ENCODE peak calls at places on chromosomes 5 and 9, in five cellular contexts. O is HepG2, A is Peyer's patch, Y is heart left ventricle, C is transverse colon. U is an unnamed sample.
A peak's percentile ranks its signal among the peaks of the same experiment; 100 is the strongest.

GRCh38 chr5:12354686-12355085 is 450.4 kb upstream of the CTNND2 start:
- DNase-seq in O (no peak), A (no peak), Y (no peak), C (no peak), U (no peak)

GRCh38 chr5:136070486-136071285 is 41.9 kb downstream of the TGFBI start:
- DNase-seq in O (no peak), A (no peak), Y (peak; percentile 67), C (no peak), U (no peak)

GRCh38 chr5:164002214-164002613 is 496.8 kb downstream of the MAT2B start:
- DNase-seq in O (no peak), A (no peak), Y (no peak), C (no peak), U (no peak)

GRCh38 chr5:122434547-122434946 is 122.5 kb downstream of the SNCAIP start:
- DNase-seq in O (no peak), A (no peak), Y (no peak), C (no peak), U (no peak)

GRCh38 chr9:86098793-86099694 is at the start of gene GOLM1:
- DNase-seq in O (no peak), A (no peak), Y (peak; percentile 54), C (peak; percentile 61), U (peak; percentile 29)

GRCh38 chr5:11683666-11684065 is 220.6 kb downstream of the CTNND2 start:
- DNase-seq in O (no peak), A (no peak), Y (peak; percentile 34), C (peak; percentile 34), U (no peak)

GRCh38 chr9:99000480-99001395 is 57.0 kb downstream of the COL15A1 start:
- DNase-seq in O (peak; percentile 17), A (peak; percentile 65), Y (no peak), C (peak; percentile 51), U (no peak)

GRCh38 chr5:147481857-147482256 is 28.0 kb downstream of the DPYSL3 start:
- DNase-seq in O (no peak), A (no peak), Y (no peak), C (no peak), U (no peak)

GRCh38 chr5:149002053-149002452 is 60.8 kb downstream of the SH3TC2 start:
- DNase-seq in O (peak; percentile 94), A (no peak), Y (no peak), C (no peak), U (no peak)

GRCh38 chr5:55151923-55152842 is 7.8 kb upstream of the GPX8 start:
- DNase-seq in O (no peak), A (no peak), Y (no peak), C (no peak), U (no peak)

GRCh38 chr9:93305497-93306020 is 121.6 kb downstream of the WNK2 start:
- DNase-seq in O (no peak), A (peak; percentile 11), Y (no peak), C (no peak), U (peak; percentile 10)

GRCh38 chr9:133616643-133617405 is 7.6 kb upstream of the FAM163B start:
- DNase-seq in O (no peak), A (no peak), Y (no peak), C (no peak), U (no peak)

GRCh38 chr9:98881356-98881755 is 62.4 kb upstream of the COL15A1 start:
- DNase-seq in O (no peak), A (no peak), Y (no peak), C (no peak), U (no peak)

GRCh38 chr5:135054546-135054945 is 20.5 kb upstream of the PITX1 start:
- DNase-seq in O (no peak), A (no peak), Y (no peak), C (no peak), U (no peak)

GRCh38 chr5:75306746-75307145 is 30.3 kb upstream of the HMGCR start:
- DNase-seq in O (no peak), A (no peak), Y (no peak), C (no peak), U (no peak)

GRCh38 chr5:129243058-129243457 is 148.5 kb downstream of the ISOC1 start:
- DNase-seq in O (no peak), A (no peak), Y (no peak), C (no peak), U (no peak)

GRCh38 chr5:135458921-135459331 is 6.8 kb upstream of the TIFAB start:
- DNase-seq in O (no peak), A (no peak), Y (no peak), C (peak; percentile 84), U (no peak)

GRCh38 chr5:116303810-116304209 is 219.0 kb downstream of the COMMD10 start:
- DNase-seq in O (no peak), A (no peak), Y (no peak), C (no peak), U (no peak)

GRCh38 chr9:5949103-5949699 is 58.5 kb downstream of the MLANA start:
- DNase-seq in O (no peak), A (no peak), Y (no peak), C (no peak), U (no peak)

GRCh38 chr9:90631964-90632363 is 10.7 kb downstream of the DIRAS2 start:
- DNase-seq in O (no peak), A (no peak), Y (no peak), C (no peak), U (no peak)

GRCh38 chr9:133322701-133323100 is 13.3 kb downstream of the SURF6 start:
- DNase-seq in O (no peak), A (no peak), Y (no peak), C (no peak), U (no peak)

GRCh38 chr5:3077684-3078083 is 326.2 kb upstream of the IRX2 start:
- DNase-seq in O (no peak), A (no peak), Y (no peak), C (no peak), U (no peak)

GRCh38 chr5:10538789-10539684 is 24.8 kb upstream of the ANKRD33B start:
- DNase-seq in O (no peak), A (no peak), Y (no peak), C (no peak), U (peak; percentile 72)

GRCh38 chr5:158026248-158027031 is 167.5 kb upstream of the CLINT1 start:
- DNase-seq in O (no peak), A (no peak), Y (no peak), C (no peak), U (peak; percentile 16)

GRCh38 chr5:10332301-10332700 is 21.2 kb upstream of the MARCHF6 start:
- DNase-seq in O (no peak), A (no peak), Y (no peak), C (no peak), U (no peak)

GRCh38 chr5:156683509-156683908 is 166.6 kb upstream of the PPP1R2B start:
- DNase-seq in O (no peak), A (no peak), Y (no peak), C (no peak), U (no peak)

GRCh38 chr5:172442592-172442991 is 11.7 kb downstream of the SH3PXD2B start:
- DNase-seq in O (no peak), A (no peak), Y (no peak), C (no peak), U (no peak)

GRCh38 chr9:112308576-112308975 is 24.8 kb downstream of the PTBP3 start:
- DNase-seq in O (peak; percentile 56), A (no peak), Y (no peak), C (no peak), U (no peak)

GRCh38 chr9:78669591-78669990 is 372.7 kb downstream of the PSAT1 start:
- DNase-seq in O (no peak), A (no peak), Y (no peak), C (no peak), U (no peak)

GRCh38 chr9:112241491-112241890 is 66.4 kb upstream of the SUSD1 start:
- DNase-seq in O (no peak), A (no peak), Y (no peak), C (no peak), U (no peak)

GRCh38 chr5:65190328-65191053 is 291.2 kb downstream of the ADAMTS6 start:
- DNase-seq in O (no peak), A (no peak), Y (no peak), C (no peak), U (no peak)

GRCh38 chr5:151675956-151676712 is 10.6 kb downstream of the SPARC start:
- DNase-seq in O (no peak), A (no peak), Y (no peak), C (no peak), U (no peak)

GRCh38 chr5:173458819-173459218 is 130.6 kb upstream of the STC2 start:
- DNase-seq in O (no peak), A (no peak), Y (no peak), C (no peak), U (no peak)

GRCh38 chr5:31854625-31855526 is 215.9 kb downstream of the PDZD2 start:
- DNase-seq in O (no peak), A (no peak), Y (peak; percentile 64), C (no peak), U (peak; percentile 75)
- H3K27ac ChIP-seq in O (no peak overlapping the region), A (peak overlapping the region; percentile 54), Y (peak overlapping the region; percentile 82), C (peak overlapping the region; percentile 61), U (peak overlapping the region; percentile 92)

GRCh38 chr9:134963546-134963945 is 45.8 kb upstream of the FCN1 start:
- DNase-seq in O (no peak), A (no peak), Y (peak; percentile 11), C (no peak), U (no peak)

GRCh38 chr9:134962998-134963364 is 45.3 kb upstream of the FCN1 start:
- DNase-seq in O (no peak), A (no peak), Y (peak; percentile 10), C (no peak), U (no peak)

GRCh38 chr9:134961331-134962064 is 43.8 kb upstream of the FCN1 start:
- DNase-seq in O (no peak), A (no peak), Y (peak; percentile 12), C (no peak), U (no peak)

GRCh38 chr9:134960701-134961181 is 43.0 kb upstream of the FCN1 start:
- DNase-seq in O (no peak), A (no peak), Y (peak; percentile 14), C (no peak), U (no peak)

GRCh38 chr9:134962065-134962997 is 44.6 kb upstream of the FCN1 start:
- DNase-seq in O (no peak), A (no peak), Y (peak; percentile 10), C (no peak), U (no peak)
- TF ChIP-seq CTCF in O (no peak), A (no peak), Y (no peak), C (no peak), U (no peak)

DNA sequence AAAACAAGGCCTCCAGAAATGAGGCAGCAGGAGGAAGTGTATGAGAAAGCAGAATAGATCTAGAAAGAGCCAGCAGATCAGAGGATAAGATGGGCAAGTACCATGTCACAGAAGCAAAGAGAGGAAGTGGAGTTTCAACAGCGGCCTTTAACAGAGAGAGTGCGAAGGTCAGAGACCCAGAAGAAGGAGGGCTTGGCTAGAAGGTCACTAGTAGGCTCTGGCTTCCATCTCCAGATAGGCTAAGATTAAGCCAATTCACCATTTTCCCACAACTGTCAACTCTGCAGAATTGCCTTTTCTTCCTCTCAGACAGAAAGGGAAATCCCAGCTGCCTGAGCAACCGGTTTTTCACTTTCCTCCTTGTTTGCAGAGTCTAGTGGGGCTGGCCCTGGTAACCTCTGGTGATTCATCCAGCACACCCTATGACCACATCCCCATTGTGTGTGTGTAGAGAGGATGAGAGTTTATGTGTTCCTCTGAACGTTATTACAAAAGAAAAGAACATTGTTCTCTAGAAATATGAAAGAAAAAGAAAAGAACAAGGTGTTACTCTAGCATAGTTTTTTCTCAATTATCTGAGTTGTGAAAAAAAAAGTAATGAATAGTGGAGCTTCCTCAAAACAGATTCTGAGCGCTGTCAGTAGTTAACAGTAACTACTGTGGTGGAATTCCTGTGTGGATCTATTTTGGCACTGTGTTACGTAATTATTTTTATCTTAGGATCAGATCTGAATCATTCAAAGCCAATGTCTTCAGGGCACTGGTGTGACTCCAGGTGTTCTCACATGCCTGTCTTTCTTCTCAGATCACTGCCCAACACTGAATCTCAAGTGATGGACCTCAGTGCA is 220.4 kb downstream of the ARRDC3 start:
- DNase-seq in O (peak; percentile 48), A (no peak), Y (peak; percentile 53), C (peak; percentile 79), U (peak; percentile 66)
- TF ChIP-seq POLR2A in O (no peak), A (no peak), Y (no peak), C (no peak), U (no peak)

GRCh38 chr9:136700959-136701664 is 11.3 kb upstream of the DIPK1B start:
- DNase-seq in O (no peak), A (peak; percentile 62), Y (no peak), C (peak; percentile 41), U (no peak)
- H3K27ac ChIP-seq in O (no peak overlapping the region), A (no peak overlapping the region), Y (no peak overlapping the region), C (peak overlapping the region; percentile 13), U (no peak overlapping the region)

U was measured in uterus.